ENCODE peak calls at places on chromosomes 1 and 21, in six cellular contexts. O is WTC11, Z is H1, N is IMR-90, Y is K562, P is HepG2. A is an unnamed sample.

GRCh38 chr1:207995576-207995975 is 84.7 kb upstream of the CD34 start:
- DNase-seq in P (no peak), N (no peak), Z (no peak), Y (no peak), O (no peak), A (no peak)

GRCh38 chr1:46724991-46725735 is 6.2 kb upstream of the EFCAB14 start:
- DNase-seq in N (peak; percentile 85), Z (peak; percentile 71), P (peak; percentile 71), Y (peak; percentile 69), O (peak; percentile 69), A (peak; percentile 80)

GRCh38 chr1:180365039-180365438 is 135.0 kb downstream of the LHX4 start:
- DNase-seq in O (no peak), Z (no peak), N (no peak), P (peak; percentile 9), Y (peak; percentile 28), A (no peak)

GRCh38 chr1:245142976-245143375 is 11.8 kb upstream of the KIF26B start:
- DNase-seq in N (no peak), O (no peak), P (no peak), Z (no peak), Y (no peak), A (no peak)

GRCh38 chr1:112533029-112533428 is 24.3 kb downstream of the WNT2B start:
- DNase-seq in O (no peak), Y (no peak), N (peak; percentile 93), P (no peak), Z (no peak), A (no peak)

GRCh38 chr1:185864889-185865288 is 130.7 kb downstream of the HMCN1 start:
- DNase-seq in P (no peak), O (no peak), Z (no peak), Y (no peak), N (peak; percentile 97), A (no peak)

GRCh38 chr1:92031281-92032110 is 1.7 kb downstream of the EPHX4 start:
- DNase-seq in Y (no peak), Z (no peak), O (no peak), N (peak; percentile 21), P (no peak), A (no peak)

GRCh38 chr1:9442266-9442846 is 96.9 kb upstream of the SLC25A33 start:
- DNase-seq in O (no peak), Y (no peak), N (peak; percentile 74), P (peak; percentile 33), Z (no peak), A (no peak)

GRCh38 chr21:28776251-28776650 is 216.4 kb downstream of the LTN1 start:
- DNase-seq in Y (no peak), Z (no peak), N (peak; percentile 96), P (no peak), O (no peak), A (no peak)

GRCh38 chr1:229896306-229896705 is 170.7 kb upstream of the GALNT2 start:
- DNase-seq in Y (no peak), N (no peak), O (no peak), P (no peak), Z (no peak), A (no peak)

GRCh38 chr21:34120867-34121266 is 47.5 kb downstream of the MRPS6 start:
- DNase-seq in Y (no peak), O (no peak), Z (no peak), N (no peak), P (no peak), A (no peak)

GRCh38 chr1:232267837-232268598 is 361.9 kb downstream of the SIPA1L2 start:
- DNase-seq in Y (no peak), Z (no peak), P (no peak), N (no peak), O (no peak), A (no peak)

GRCh38 chr1:44354268-44354839 is 703 bp downstream of the ERI3 start:
- DNase-seq in Z (peak; percentile 60), Y (no peak), P (no peak), O (no peak), N (peak; percentile 35), A (no peak)

GRCh38 chr1:220528049-220528678 is at the start of gene MARK1:
- DNase-seq in Y (no peak), P (no peak), Z (peak; percentile 70), N (no peak), O (peak; percentile 69), A (peak; percentile 31)

GRCh38 chr1:43322506-43322905 is 15.1 kb upstream of the MPL start:
- DNase-seq in O (no peak), Y (no peak), Z (no peak), N (no peak), P (no peak), A (no peak)

GRCh38 chr1:91098299-91098901 is 76.6 kb upstream of the ZNF644 start:
- DNase-seq in N (no peak), O (no peak), Y (no peak), Z (peak; percentile 36), P (no peak), A (no peak)

GRCh38 chr1:167230437-167230836 is 9.8 kb downstream of the POU2F1 start:
- DNase-seq in Z (no peak), Y (no peak), O (no peak), N (no peak), P (no peak), A (no peak)

GRCh38 chr21:36385909-36386642 is 884 bp downstream of the CHAF1B start:
- DNase-seq in P (no peak), Y (no peak), O (no peak), Z (no peak), N (peak; percentile 11), A (no peak)

GRCh38 chr21:14864211-14865021 is 200.4 kb downstream of the NRIP1 start:
- DNase-seq in N (peak; percentile 86), P (peak; percentile 94), Y (peak; percentile 57), O (peak; percentile 77), Z (peak; percentile 81), A (peak; percentile 78)
- TF ChIP-seq USF2 in N (peak; percentile 52), P (peak; percentile 41), Y (no peak), O (no peak), Z (no peak), A (no peak)

GRCh38 chr1:160193832-160194736 is 3.7 kb downstream of the CASQ1 start:
- DNase-seq in Y (no peak), Z (no peak), P (no peak), O (no peak), N (no peak), A (no peak)

GRCh38 chr1:160196143-160196542 is 5.8 kb downstream of the CASQ1 start:
- DNase-seq in N (no peak), O (no peak), Y (no peak), P (no peak), Z (no peak), A (no peak)

GRCh38 chr1:160193091-160193819 is 2.9 kb downstream of the CASQ1 start:
- DNase-seq in O (peak; percentile 96), N (peak; percentile 87), Z (peak; percentile 98), P (peak; percentile 85), Y (peak; percentile 81), A (peak; percentile 78)

GRCh38 chr1:160194737-160195059 is 4.3 kb downstream of the CASQ1 start:
- DNase-seq in Y (no peak), Z (no peak), O (no peak), P (no peak), N (no peak), A (no peak)

DNA sequence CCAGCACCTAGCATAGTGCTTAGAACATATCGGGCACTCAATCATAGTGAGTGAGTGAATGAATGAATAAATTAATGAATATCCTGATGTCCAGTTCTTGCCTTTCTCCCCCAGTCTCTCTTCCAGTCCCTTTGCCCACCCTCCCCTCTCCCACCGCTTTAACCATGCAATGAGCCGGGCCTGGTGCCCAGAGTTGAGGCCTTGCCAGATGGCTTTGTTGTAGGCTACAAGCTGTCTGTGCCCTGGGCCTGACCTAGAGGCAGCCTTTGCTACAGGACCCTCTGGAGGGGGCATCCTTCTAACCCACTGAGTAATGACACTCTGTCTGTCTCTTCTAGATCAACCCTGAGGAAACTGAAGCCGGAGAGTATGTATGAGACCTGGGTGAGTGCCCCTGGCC is 6.9 kb downstream of the CASQ1 start:
- DNase-seq in P (no peak), O (no peak), Y (no peak), Z (no peak), N (no peak), A (no peak)
- TF ChIP-seq USF2 in P (no peak), O (no peak), Y (no peak), Z (no peak), N (no peak), A (no peak)

GRCh38 chr1:89609781-89610456 is 23.0 kb upstream of the LRRC8C start:
- DNase-seq in Y (no peak), N (no peak), P (peak; percentile 45), Z (no peak), O (no peak), A (no peak)
- TF ChIP-seq USF2 in Y (no peak), N (no peak), P (no peak), Z (no peak), O (no peak), A (no peak)

GRCh38 chr1:70896224-70896623 is 151.4 kb downstream of the PTGER3 start:
- DNase-seq in Y (no peak), N (no peak), Z (no peak), O (no peak), P (no peak), A (no peak)
- TF ChIP-seq USF2 in Y (no peak), N (no peak), Z (no peak), O (no peak), P (no peak), A (no peak)

GRCh38 chr1:62275095-62275494 is 44.1 kb downstream of the KANK4 start:
- DNase-seq in N (no peak), P (no peak), Z (no peak), O (no peak), Y (no peak), A (no peak)

GRCh38 chr1:62274496-62274895 is 44.7 kb downstream of the KANK4 start:
- DNase-seq in Y (no peak), P (no peak), O (no peak), N (no peak), Z (no peak), A (no peak)

GRCh38 chr1:62271137-62271536 is 48.1 kb downstream of the KANK4 start:
- DNase-seq in Y (no peak), P (no peak), Z (no peak), N (no peak), O (no peak), A (no peak)

GRCh38 chr1:62271932-62272728 is 47.1 kb downstream of the KANK4 start:
- DNase-seq in Y (no peak), P (no peak), N (no peak), Z (no peak), O (no peak), A (no peak)

DNA sequence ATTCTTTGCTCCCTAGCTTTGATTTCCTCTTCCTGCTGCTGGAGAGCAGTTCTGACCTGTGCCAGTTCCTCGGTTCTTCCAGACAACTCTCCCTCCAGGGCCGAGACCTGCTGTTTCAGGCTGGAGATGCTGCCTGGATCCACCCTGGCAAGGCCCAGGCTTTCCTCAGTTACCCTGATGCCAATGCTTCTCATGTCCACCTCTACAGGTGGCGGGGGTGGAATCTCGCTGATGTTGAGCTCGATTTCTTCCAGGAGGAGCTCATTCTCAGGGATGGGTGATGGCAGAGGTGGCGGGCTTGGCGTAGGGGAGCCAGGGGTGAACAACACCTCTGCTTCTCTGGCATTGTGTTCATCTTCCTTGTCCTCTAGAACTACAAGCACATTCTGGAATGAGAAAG is 45.3 kb downstream of the KANK4 start:
- DNase-seq in P (no peak), Z (no peak), N (no peak), O (no peak), Y (no peak), A (no peak)
- TF ChIP-seq USF2 in P (no peak), Z (no peak), N (no peak), O (no peak), Y (no peak), A (no peak)

GRCh38 chr21:44290327-44291077 is 4.8 kb downstream of the AIRE start:
- DNase-seq in N (no peak), Z (no peak), P (no peak), O (no peak), Y (no peak), A (no peak)
- TF ChIP-seq USF2 in N (no peak), Z (no peak), P (no peak), O (no peak), Y (no peak), A (no peak)